ENCODE peak calls at places on chromosomes 2 and 18, in four cellular contexts. W, Q, X and C are unnamed samples.

GRCh38 chr2:234911271-234911670 is 40.5 kb upstream of the SH3BP4 start:
- DNase-seq in W (no peak), Q (no peak), X (peak), C (no peak)

GRCh38 chr2:237222178-237222577 is 136.5 kb downstream of the COPS8 start:
- DNase-seq in W (no peak), Q (no peak), X (peak), C (no peak)

GRCh38 chr2:172086349-172087190 is 1.3 kb downstream of the DLX1 start:
- DNase-seq in W (peak), Q (no peak), X (no peak), C (no peak)

GRCh38 chr2:1884933-1885580 is 140.7 kb upstream of the PXDN start:
- DNase-seq in W (no peak), Q (no peak), X (peak), C (no peak)

GRCh38 chr2:186125156-186125555 is 360.9 kb upstream of the ZC3H15 start:
- DNase-seq in W (no peak), Q (no peak), X (no peak), C (no peak)

GRCh38 chr2:200781626-200782025 is 30.1 kb upstream of the BZW1 start:
- DNase-seq in W (no peak), Q (no peak), X (no peak), C (no peak)

GRCh38 chr2:170845343-170845742 is 28.7 kb downstream of the GAD1 start:
- DNase-seq in W (no peak), Q (peak), X (no peak), C (peak)

GRCh38 chr2:11802782-11803191 is 56.4 kb downstream of the LPIN1 start:
- DNase-seq in W (no peak), Q (no peak), X (peak), C (no peak)

GRCh38 chr2:83665894-83666293 is 793.2 kb downstream of the SUCLG1 start:
- DNase-seq in W (peak), Q (peak), X (peak), C (no peak)

GRCh38 chr2:43950383-43951008 is 45.3 kb downstream of the LRPPRC start:
- DNase-seq in W (peak), Q (peak), X (peak), C (no peak)

GRCh38 chr2:62292190-62292589 is 96.3 kb downstream of the B3GNT2 start:
- DNase-seq in W (peak), Q (no peak), X (peak), C (no peak)

DNA sequence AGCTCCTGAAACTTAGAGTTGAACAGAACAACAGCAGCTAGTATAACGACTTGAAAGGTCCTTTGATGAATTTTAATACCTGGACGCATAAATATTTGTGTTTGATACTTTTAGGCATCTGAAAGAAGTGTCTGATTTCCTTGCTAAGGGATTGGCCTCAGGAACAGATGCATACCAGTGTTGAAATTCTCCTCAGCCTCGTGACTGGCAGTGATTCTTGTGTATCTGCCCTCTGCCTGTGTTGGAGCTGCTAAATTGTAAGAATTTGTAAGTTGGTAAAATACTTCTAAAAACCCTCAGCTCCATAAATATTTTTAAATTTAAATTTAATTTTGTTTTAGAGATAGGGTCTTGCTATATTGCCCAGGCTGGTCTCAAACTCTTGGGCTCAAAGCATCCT is 22.4 kb upstream of the SCYGR1 start:
- DNase-seq in W (no peak), Q (no peak), X (no peak), C (no peak)
- TF ChIP-seq MAZ in W (no peak), Q (no peak), X (no peak), C (no peak)

GRCh38 chr2:26495705-26496271 is 17.9 kb upstream of the OTOF start:
- DNase-seq in W (peak), Q (no peak), X (no peak), C (no peak)
- TF ChIP-seq MAZ in W (no peak), Q (no peak), X (no peak), C (no peak)

GRCh38 chr18:29163596-29163995 is 986.7 kb upstream of the CDH2 start:
- DNase-seq in W (no peak), Q (no peak), X (no peak), C (no peak)

GRCh38 chr18:29169599-29169998 is 992.7 kb upstream of the CDH2 start:
- DNase-seq in W (no peak), Q (no peak), X (no peak), C (no peak)

GRCh38 chr18:29164020-29164706 is 987.2 kb upstream of the CDH2 start:
- DNase-seq in W (peak), Q (peak), X (peak), C (no peak)

GRCh38 chr18:29161429-29161828 is 984.5 kb upstream of the CDH2 start:
- DNase-seq in W (no peak), Q (no peak), X (peak), C (no peak)

GRCh38 chr18:29164993-29165599 is 988.2 kb upstream of the CDH2 start:
- DNase-seq in W (peak), Q (peak), X (peak), C (no peak)
- TF ChIP-seq MAZ in W (no peak), Q (no peak), X (no peak), C (no peak)

GRCh38 chr2:10225291-10226031 is 77.2 kb upstream of the HPCAL1 start:
- DNase-seq in W (no peak), Q (no peak), X (no peak), C (no peak)

GRCh38 chr2:10221976-10222870 is 80.5 kb upstream of the HPCAL1 start:
- DNase-seq in W (no peak), Q (no peak), X (no peak), C (no peak)

GRCh38 chr2:10224734-10225133 is 78.0 kb upstream of the HPCAL1 start:
- DNase-seq in W (no peak), Q (no peak), X (no peak), C (no peak)

GRCh38 chr2:10223471-10223870 is 79.2 kb upstream of the HPCAL1 start:
- DNase-seq in W (no peak), Q (no peak), X (no peak), C (no peak)

DNA sequence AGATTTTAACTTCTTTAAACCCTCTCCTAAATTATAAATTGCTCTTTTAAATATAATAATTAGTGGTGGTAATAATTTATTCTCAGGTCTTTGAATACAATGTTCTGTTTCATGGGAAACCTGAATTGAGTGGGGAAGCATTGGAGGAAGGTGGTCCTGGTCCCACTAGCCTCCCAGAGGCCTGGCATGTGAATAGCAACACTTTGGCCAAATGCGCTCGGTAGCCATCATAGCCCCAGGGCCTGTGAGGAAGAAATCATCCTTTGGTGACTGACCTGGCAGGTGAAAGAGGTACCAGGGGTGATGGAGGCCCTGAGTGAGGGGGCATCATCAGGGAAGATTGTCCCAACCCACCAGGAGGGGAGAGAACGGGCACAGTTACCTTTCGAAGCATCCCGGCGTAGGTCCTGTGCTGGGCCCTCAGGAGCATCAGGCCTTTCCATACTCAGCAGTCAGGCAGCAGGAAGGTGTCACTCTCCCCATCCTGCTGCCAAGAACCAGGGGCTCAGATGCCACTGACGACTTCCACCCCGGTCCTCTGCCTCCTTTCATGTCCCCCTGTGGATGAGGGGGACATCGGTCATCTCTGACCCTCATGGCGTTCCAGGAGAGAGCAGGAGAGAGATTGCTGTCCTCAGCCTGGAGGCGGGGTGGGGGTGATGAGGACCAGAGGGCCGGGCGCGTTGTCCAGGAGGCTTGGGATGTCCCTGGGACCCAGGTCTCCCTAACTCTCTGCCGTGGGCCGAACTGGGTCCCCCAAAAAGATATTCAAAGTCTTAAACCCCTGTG is 78.6 kb upstream of the HPCAL1 start:
- DNase-seq in W (no peak), Q (no peak), X (no peak), C (no peak)
- TF ChIP-seq MAZ in W (no peak), Q (no peak), X (no peak), C (no peak)